ENCODE peak calls at places on chromosomes 5 and 9, in five cellular contexts. One of them, this sample, is unnamed.

GRCh38 chr9:136562746-136563506 is 17.1 kb upstream of the NOTCH1 start:
- DNase-seq in T-helper 2 cell: no peak
- DNase-seq in BJ: no peak
- DNase-seq in activated naive CD8-positive, alpha-beta T cell treated with anti-CD3 and anti-CD28 coated beads, Interleukin-2, amount 50 U/mL, for 24 hours: no peak
- DNase-seq in frontal cortex: no peak
- DNase-seq in this sample: no peak

GRCh38 chr5:93585753-93586385 is 2.8 kb downstream of the NR2F1 start:
- DNase-seq in T-helper 2 cell: no peak
- DNase-seq in BJ: no peak
- DNase-seq in activated naive CD8-positive, alpha-beta T cell treated with anti-CD3 and anti-CD28 coated beads, Interleukin-2, amount 50 U/mL, for 24 hours: no peak
- DNase-seq in frontal cortex: no peak
- DNase-seq in this sample: no peak

GRCh38 chr5:71882826-71883744 is 164.0 kb downstream of the CARTPT start:
- DNase-seq in T-helper 2 cell: no peak
- DNase-seq in BJ: peak
- DNase-seq in activated naive CD8-positive, alpha-beta T cell treated with anti-CD3 and anti-CD28 coated beads, Interleukin-2, amount 50 U/mL, for 24 hours: no peak
- DNase-seq in frontal cortex: no peak
- DNase-seq in this sample: no peak

GRCh38 chr5:102511666-102512065 is 12.9 kb upstream of the SLCO6A1 start:
- DNase-seq in T-helper 2 cell: no peak
- DNase-seq in BJ: no peak
- DNase-seq in activated naive CD8-positive, alpha-beta T cell treated with anti-CD3 and anti-CD28 coated beads, Interleukin-2, amount 50 U/mL, for 24 hours: no peak
- DNase-seq in frontal cortex: no peak
- DNase-seq in this sample: no peak

GRCh38 chr5:137156175-137156574 is 343.0 kb downstream of the SPOCK1 start:
- DNase-seq in T-helper 2 cell: no peak
- DNase-seq in BJ: no peak
- DNase-seq in activated naive CD8-positive, alpha-beta T cell treated with anti-CD3 and anti-CD28 coated beads, Interleukin-2, amount 50 U/mL, for 24 hours: no peak
- DNase-seq in frontal cortex: no peak
- DNase-seq in this sample: no peak

GRCh38 chr5:11385251-11385900 is 518.9 kb downstream of the CTNND2 start:
- DNase-seq in T-helper 2 cell: no peak
- DNase-seq in BJ: no peak
- DNase-seq in activated naive CD8-positive, alpha-beta T cell treated with anti-CD3 and anti-CD28 coated beads, Interleukin-2, amount 50 U/mL, for 24 hours: no peak
- DNase-seq in frontal cortex: no peak
- DNase-seq in this sample: no peak

GRCh38 chr9:33765411-33765810 is 29.9 kb upstream of the PRSS3 start:
- DNase-seq in T-helper 2 cell: no peak
- DNase-seq in BJ: no peak
- DNase-seq in activated naive CD8-positive, alpha-beta T cell treated with anti-CD3 and anti-CD28 coated beads, Interleukin-2, amount 50 U/mL, for 24 hours: no peak
- DNase-seq in frontal cortex: no peak
- DNase-seq in this sample: no peak

GRCh38 chr5:10885026-10885425 is 124.0 kb upstream of the DAP start:
- DNase-seq in T-helper 2 cell: no peak
- DNase-seq in BJ: peak
- DNase-seq in activated naive CD8-positive, alpha-beta T cell treated with anti-CD3 and anti-CD28 coated beads, Interleukin-2, amount 50 U/mL, for 24 hours: peak
- DNase-seq in frontal cortex: no peak
- DNase-seq in this sample: no peak

GRCh38 chr9:127629468-127630081 is 17.5 kb downstream of the STXBP1 start:
- DNase-seq in T-helper 2 cell: no peak
- DNase-seq in BJ: no peak
- DNase-seq in activated naive CD8-positive, alpha-beta T cell treated with anti-CD3 and anti-CD28 coated beads, Interleukin-2, amount 50 U/mL, for 24 hours: no peak
- DNase-seq in frontal cortex: no peak
- DNase-seq in this sample: no peak

GRCh38 chr5:172334641-172335040 is 51.1 kb upstream of the UBTD2 start:
- DNase-seq in T-helper 2 cell: no peak
- DNase-seq in BJ: no peak
- DNase-seq in activated naive CD8-positive, alpha-beta T cell treated with anti-CD3 and anti-CD28 coated beads, Interleukin-2, amount 50 U/mL, for 24 hours: no peak
- DNase-seq in frontal cortex: no peak
- DNase-seq in this sample: no peak

GRCh38 chr5:139494832-139495231 is 12.3 kb upstream of the STING1 start:
- DNase-seq in T-helper 2 cell: no peak
- DNase-seq in BJ: no peak
- DNase-seq in activated naive CD8-positive, alpha-beta T cell treated with anti-CD3 and anti-CD28 coated beads, Interleukin-2, amount 50 U/mL, for 24 hours: no peak
- DNase-seq in frontal cortex: no peak
- DNase-seq in this sample: no peak

GRCh38 chr5:132493241-132493640 is 2.7 kb upstream of the IRF1 start:
- DNase-seq in T-helper 2 cell: no peak
- DNase-seq in BJ: no peak
- DNase-seq in activated naive CD8-positive, alpha-beta T cell treated with anti-CD3 and anti-CD28 coated beads, Interleukin-2, amount 50 U/mL, for 24 hours: peak
- DNase-seq in frontal cortex: no peak
- DNase-seq in this sample: no peak

GRCh38 chr9:115204827-115205506 is 87.0 kb upstream of the TNC start:
- DNase-seq in T-helper 2 cell: no peak
- DNase-seq in BJ: peak
- DNase-seq in activated naive CD8-positive, alpha-beta T cell treated with anti-CD3 and anti-CD28 coated beads, Interleukin-2, amount 50 U/mL, for 24 hours: no peak
- DNase-seq in frontal cortex: no peak
- DNase-seq in this sample: peak

GRCh38 chr9:95138474-95138873 is 179.0 kb downstream of the FANCC start:
- DNase-seq in T-helper 2 cell: no peak
- DNase-seq in BJ: no peak
- DNase-seq in activated naive CD8-positive, alpha-beta T cell treated with anti-CD3 and anti-CD28 coated beads, Interleukin-2, amount 50 U/mL, for 24 hours: no peak
- DNase-seq in frontal cortex: no peak
- DNase-seq in this sample: no peak

GRCh38 chr5:15734058-15734457 is 234.1 kb downstream of the FBXL7 start:
- DNase-seq in T-helper 2 cell: no peak
- DNase-seq in BJ: no peak
- DNase-seq in activated naive CD8-positive, alpha-beta T cell treated with anti-CD3 and anti-CD28 coated beads, Interleukin-2, amount 50 U/mL, for 24 hours: no peak
- DNase-seq in frontal cortex: no peak
- DNase-seq in this sample: no peak

GRCh38 chr5:96321371-96321770 is 111.7 kb downstream of the PCSK1 start:
- DNase-seq in T-helper 2 cell: no peak
- DNase-seq in BJ: peak
- DNase-seq in activated naive CD8-positive, alpha-beta T cell treated with anti-CD3 and anti-CD28 coated beads, Interleukin-2, amount 50 U/mL, for 24 hours: no peak
- DNase-seq in frontal cortex: no peak
- DNase-seq in this sample: no peak

GRCh38 chr5:173327948-173328895 is at the start of gene STC2:
- DNase-seq in T-helper 2 cell: no peak
- DNase-seq in BJ: peak
- DNase-seq in activated naive CD8-positive, alpha-beta T cell treated with anti-CD3 and anti-CD28 coated beads, Interleukin-2, amount 50 U/mL, for 24 hours: peak
- DNase-seq in frontal cortex: peak
- DNase-seq in this sample: peak

GRCh38 chr5:1010181-1010510 is 1.5 kb downstream of the NKD2 start:
- DNase-seq in T-helper 2 cell: no peak
- DNase-seq in BJ: no peak
- DNase-seq in activated naive CD8-positive, alpha-beta T cell treated with anti-CD3 and anti-CD28 coated beads, Interleukin-2, amount 50 U/mL, for 24 hours: no peak
- DNase-seq in frontal cortex: no peak
- DNase-seq in this sample: no peak

GRCh38 chr9:88065609-88066008 is 72.7 kb downstream of the SPATA31C2 start:
- DNase-seq in T-helper 2 cell: no peak
- DNase-seq in BJ: no peak
- DNase-seq in activated naive CD8-positive, alpha-beta T cell treated with anti-CD3 and anti-CD28 coated beads, Interleukin-2, amount 50 U/mL, for 24 hours: no peak
- DNase-seq in frontal cortex: no peak
- DNase-seq in this sample: no peak

GRCh38 chr5:124302504-124302903 is 443.9 kb downstream of the ZNF608 start:
- DNase-seq in T-helper 2 cell: no peak
- DNase-seq in BJ: no peak
- DNase-seq in activated naive CD8-positive, alpha-beta T cell treated with anti-CD3 and anti-CD28 coated beads, Interleukin-2, amount 50 U/mL, for 24 hours: no peak
- DNase-seq in frontal cortex: no peak
- DNase-seq in this sample: no peak

GRCh38 chr9:102587231-102587630 is 407.9 kb upstream of the CYLC2 start:
- DNase-seq in T-helper 2 cell: no peak
- DNase-seq in BJ: no peak
- DNase-seq in activated naive CD8-positive, alpha-beta T cell treated with anti-CD3 and anti-CD28 coated beads, Interleukin-2, amount 50 U/mL, for 24 hours: no peak
- DNase-seq in frontal cortex: no peak
- DNase-seq in this sample: no peak

GRCh38 chr9:70954126-70954525 is 167.3 kb downstream of the TRPM3 start:
- DNase-seq in T-helper 2 cell: no peak
- DNase-seq in BJ: peak
- DNase-seq in activated naive CD8-positive, alpha-beta T cell treated with anti-CD3 and anti-CD28 coated beads, Interleukin-2, amount 50 U/mL, for 24 hours: no peak
- DNase-seq in frontal cortex: no peak
- DNase-seq in this sample: peak

GRCh38 chr5:61228691-61229280 is 66.5 kb upstream of the SMIM15 start:
- DNase-seq in T-helper 2 cell: no peak
- DNase-seq in BJ: no peak
- DNase-seq in activated naive CD8-positive, alpha-beta T cell treated with anti-CD3 and anti-CD28 coated beads, Interleukin-2, amount 50 U/mL, for 24 hours: no peak
- DNase-seq in frontal cortex: peak
- DNase-seq in this sample: no peak

GRCh38 chr5:54867310-54867944 is 118.0 kb downstream of the ESM1 start:
- DNase-seq in T-helper 2 cell: no peak
- DNase-seq in BJ: no peak
- DNase-seq in activated naive CD8-positive, alpha-beta T cell treated with anti-CD3 and anti-CD28 coated beads, Interleukin-2, amount 50 U/mL, for 24 hours: no peak
- DNase-seq in frontal cortex: peak
- DNase-seq in this sample: no peak

GRCh38 chr5:77851229-77852067 is 75.3 kb upstream of the TBCA start:
- DNase-seq in T-helper 2 cell: no peak
- DNase-seq in BJ: no peak
- DNase-seq in activated naive CD8-positive, alpha-beta T cell treated with anti-CD3 and anti-CD28 coated beads, Interleukin-2, amount 50 U/mL, for 24 hours: peak
- DNase-seq in frontal cortex: peak
- DNase-seq in this sample: no peak

GRCh38 chr5:59793000-59793399 is 100.5 kb downstream of the PDE4D start:
- DNase-seq in T-helper 2 cell: no peak
- DNase-seq in BJ: peak
- DNase-seq in activated naive CD8-positive, alpha-beta T cell treated with anti-CD3 and anti-CD28 coated beads, Interleukin-2, amount 50 U/mL, for 24 hours: no peak
- DNase-seq in frontal cortex: no peak
- DNase-seq in this sample: peak